ENCODE peak calls at places on chromosomes 1 and 21, in four cellular contexts. J is adrenal gland, M is non-pigmented ciliary epithelial cell, D is CD14-positive monocyte. V is an unnamed sample.

GRCh38 chr1:150981177-150981804 is 801 bp upstream of the ANXA9 start:
- DNase-seq in D (no peak), M (no peak), J (no peak), V (no peak)

GRCh38 chr1:243799908-243800307 is 50.1 kb downstream of the AKT3 start:
- DNase-seq in D (no peak), J (no peak), M (no peak), V (no peak)

GRCh38 chr1:91811363-91812025 is 74.5 kb downstream of the TGFBR3 start:
- DNase-seq in M (no peak), J (no peak), D (no peak), V (no peak)

GRCh38 chr1:41366428-41367101 is 5.3 kb downstream of the FOXO6 start:
- DNase-seq in J (no peak), M (no peak), D (no peak), V (no peak)

GRCh38 chr1:54976747-54977146 is 3.7 kb upstream of the TMEM61 start:
- DNase-seq in D (no peak), M (no peak), J (no peak), V (no peak)

GRCh38 chr1:2530501-2531361 is 668 bp upstream of the HES5 start:
- DNase-seq in J (no peak), M (no peak), D (no peak), V (no peak)

GRCh38 chr1:209576798-209577197 is 6.7 kb upstream of the CAMK1G start:
- DNase-seq in M (no peak), D (peak), J (peak), V (no peak)

GRCh38 chr1:198491028-198491427 is 49.5 kb downstream of the ATP6V1G3 start:
- DNase-seq in D (no peak), M (no peak), J (no peak), V (no peak)

GRCh38 chr1:20480261-20481157 is 5.5 kb downstream of the CAMK2N1 start:
- DNase-seq in J (no peak), M (no peak), D (no peak), V (no peak)

GRCh38 chr21:36567216-36567917 is 87.4 kb upstream of the CLDN14 start:
- DNase-seq in J (no peak), D (no peak), M (no peak), V (no peak)

GRCh38 chr21:42956824-42957632 is 17.3 kb upstream of the PKNOX1 start:
- DNase-seq in M (no peak), D (no peak), J (no peak), V (no peak)

GRCh38 chr1:61344711-61345110 is 262.4 kb downstream of the NFIA start:
- DNase-seq in D (no peak), J (no peak), M (no peak), V (no peak)

GRCh38 chr1:112935474-112936289 is 20.3 kb downstream of the SLC16A1 start:
- DNase-seq in J (no peak), M (peak), D (no peak), V (no peak)

GRCh38 chr21:41706678-41707077 is 60.2 kb downstream of the RIPK4 start:
- DNase-seq in D (no peak), M (no peak), J (peak), V (no peak)

GRCh38 chr1:8332806-8333205 is 14.9 kb downstream of the SLC45A1 start:
- DNase-seq in M (no peak), D (no peak), J (no peak), V (no peak)

GRCh38 chr1:39412079-39412478 is 79.4 kb upstream of the BMP8A start:
- DNase-seq in M (no peak), D (no peak), J (no peak), V (no peak)

GRCh38 chr1:202163281-202164270 is 3.2 kb upstream of the PTPN7 start:
- DNase-seq in D (no peak), J (no peak), M (no peak), V (no peak)

GRCh38 chr1:25456502-25456901 is 25.8 kb downstream of the MACO1 start:
- DNase-seq in M (no peak), D (no peak), J (no peak), V (no peak)

GRCh38 chr21:31490471-31490870 is 146.4 kb upstream of the TIAM1 start:
- DNase-seq in M (no peak), J (no peak), D (no peak), V (no peak)

GRCh38 chr1:40625076-40625475 is 40.4 kb downstream of the RIMS3 start:
- DNase-seq in J (peak), D (no peak), M (no peak), V (no peak)

GRCh38 chr1:229186373-229187056 is 84.4 kb upstream of the RAB4A start:
- DNase-seq in D (no peak), J (no peak), M (no peak), V (no peak)

GRCh38 chr1:241839369-241839990 is 8.5 kb upstream of the EXO1 start:
- DNase-seq in M (no peak), D (no peak), J (no peak), V (no peak)

GRCh38 chr1:177798614-177799013 is 171.2 kb downstream of the SEC16B start:
- DNase-seq in J (no peak), D (no peak), M (no peak), V (no peak)

GRCh38 chr1:32503153-32503552 is 36.1 kb upstream of the ZBTB8A start:
- DNase-seq in J (no peak), D (no peak), M (no peak), V (no peak)

GRCh38 chr1:47188901-47189785 is 693 bp downstream of the PDZK1IP1 start:
- DNase-seq in D (peak), J (no peak), M (no peak), V (no peak)

GRCh38 chr1:233959089-233959488 is 54.6 kb downstream of the SLC35F3 start:
- DNase-seq in M (no peak), J (no peak), D (no peak), V (no peak)

GRCh38 chr1:116325922-116326321 is 47.1 kb upstream of the ATP1A1 start:
- DNase-seq in M (no peak), D (no peak), J (no peak), V (no peak)

GRCh38 chr1:43586136-43586726 is 55.5 kb downstream of the PTPRF start:
- DNase-seq in J (no peak), M (no peak), D (no peak), V (no peak)

GRCh38 chr21:25161571-25161970 is 445.7 kb downstream of the MRPL39 start:
- DNase-seq in J (no peak), D (no peak), M (no peak), V (no peak)

GRCh38 chr1:156200062-156200461 is 6.2 kb downstream of the SLC25A44 start:
- DNase-seq in M (no peak), D (no peak), J (no peak), V (no peak)

GRCh38 chr1:84975035-84975434 is 21.9 kb downstream of the MCOLN2 start:
- DNase-seq in M (no peak), J (no peak), D (no peak), V (no peak)

GRCh38 chr1:32715901-32716311 is 13.3 kb upstream of the SYNC start:
- DNase-seq in M (no peak), J (no peak), D (no peak), V (no peak)

V was measured in vagina.